ENCODE peak calls at places on chromosome 10, in ten cellular contexts. A is CD14-positive monocyte; J is A549; G is skeletal muscle cell; V is fibroblast of pulmonary artery; N is glutamatergic neuron; F is OCI-M1; I is stimulated activated CD4-positive, alpha-beta T cell treated with anti-CD3 and anti-CD28 coated beads, Interleukin-15, amount 100 ng/mL, for 24 hours; E is heart right ventricle; Z is AG08396. O is an unnamed sample.

GRCh38 chr10:61397175-61397986 is 55.8 kb downstream of the TMEM26 start:
- DNase-seq in I (no peak), G (peak; percentile 25), Z (no peak), N (no peak), J (peak; percentile 3), E (no peak), F (peak; percentile 86), A (peak; percentile 46), V (peak; percentile 47), O (no peak)

GRCh38 chr10:28291881-28292297 is 11.0 kb downstream of the MPP7 start:
- DNase-seq in N (no peak), A (no peak), V (peak; percentile 48), F (no peak), Z (peak; percentile 51), E (no peak), G (peak; percentile 60), J (no peak), I (peak; percentile 69), O (no peak)

GRCh38 chr10:30985552-30985951 is 46.1 kb downstream of the ZNF438 start:
- DNase-seq in E (no peak), Z (no peak), G (no peak), J (no peak), V (peak; percentile 54), F (no peak), A (no peak), I (no peak), N (no peak), O (no peak)

GRCh38 chr10:36489928-36490279 is 635.5 kb upstream of the ANKRD30A start:
- DNase-seq in J (no peak), N (no peak), F (no peak), I (no peak), V (peak; percentile 73), A (no peak), Z (peak; percentile 57), G (peak; percentile 76), E (no peak), O (no peak)

GRCh38 chr10:69874464-69874863 is 72.8 kb downstream of the COL13A1 start:
- DNase-seq in F (no peak), Z (peak; percentile 77), G (no peak), I (no peak), N (no peak), E (no peak), V (peak; percentile 82), J (peak; percentile 38), A (no peak), O (no peak)

GRCh38 chr10:124734311-124735166 is 9.6 kb downstream of the FAM53B start:
- DNase-seq in A (no peak), I (peak; percentile 40), N (no peak), G (no peak), J (no peak), V (no peak), F (no peak), Z (no peak), E (no peak), O (no peak)

GRCh38 chr10:86798636-86799035 is 42.2 kb downstream of the BMPR1A start:
- DNase-seq in E (no peak), N (no peak), J (no peak), V (no peak), A (no peak), Z (no peak), G (no peak), F (peak; percentile 78), I (no peak), O (no peak)

GRCh38 chr10:79202188-79203013 is 133.6 kb downstream of the ZMIZ1 start:
- DNase-seq in G (no peak), F (peak; percentile 67), V (peak; percentile 44), J (peak; percentile 57), E (no peak), Z (no peak), N (peak; percentile 73), I (peak; percentile 64), A (peak; percentile 61), O (no peak)

GRCh38 chr10:103491729-103492364 is 1.7 kb upstream of the NEURL1 start:
- DNase-seq in V (peak; percentile 90), A (no peak), F (no peak), N (peak; percentile 83), Z (peak; percentile 87), G (peak; percentile 92), J (peak; percentile 77), E (no peak), I (no peak), O (no peak)

GRCh38 chr10:48470893-48471805 is 133.7 kb downstream of the ARHGAP22 start:
- DNase-seq in I (no peak), F (peak; percentile 61), N (no peak), Z (peak; percentile 69), G (no peak), A (peak; percentile 21), E (no peak), V (no peak), J (no peak), O (no peak)

GRCh38 chr10:35194906-35195305 is 68.3 kb downstream of the CREM start:
- DNase-seq in A (peak; percentile 57), J (peak; percentile 79), I (peak; percentile 44), F (peak; percentile 62), V (peak; percentile 84), N (no peak), E (no peak), Z (no peak), G (no peak), O (no peak)

GRCh38 chr10:6588082-6588481 is 8.0 kb upstream of the PRKCQ start:
- DNase-seq in E (no peak), G (no peak), J (no peak), N (no peak), A (no peak), F (no peak), Z (no peak), V (no peak), I (no peak), O (no peak)

GRCh38 chr10:50527438-50528043 is 96.2 kb downstream of the SGMS1 start:
- DNase-seq in F (peak; percentile 85), V (no peak), G (no peak), Z (no peak), N (no peak), J (no peak), A (no peak), E (no peak), I (no peak), O (no peak)

GRCh38 chr10:31490858-31491504 is 172.0 kb downstream of the ZEB1 start:
- DNase-seq in G (no peak), F (peak; percentile 48), N (no peak), E (peak; percentile 23), A (no peak), I (peak; percentile 14), V (peak; percentile 78), Z (no peak), J (peak; percentile 11), O (no peak)